ENCODE peak calls at places on chromosomes 5 and 9, in five cellular contexts. X is adrenal gland; Y is smooth muscle cell of the brain vasculature; E is activated naive CD4-positive, alpha-beta T cell treated with anti-CD3 and anti-CD28 coated beads, Interleukin-2, amount 50 U/mL, for 16 hours; J is GM23338. Z is an unnamed sample.

GRCh38 chr5:50667653-50668403 is 1.4 kb downstream of the PARP8 start:
- DNase-seq in X (peak), Y (no peak), E (peak), J (peak), Z (peak)

GRCh38 chr5:125181955-125182354 is 435.5 kb upstream of the ZNF608 start:
- DNase-seq in X (no peak), Y (no peak), E (no peak), J (no peak), Z (no peak)

GRCh38 chr5:142014911-142015584 is 2.2 kb upstream of the GNPDA1 start:
- DNase-seq in X (no peak), Y (no peak), E (peak), J (peak), Z (no peak)

GRCh38 chr5:11384441-11385250 is 519.6 kb downstream of the CTNND2 start:
- DNase-seq in X (no peak), Y (no peak), E (no peak), J (peak), Z (no peak)

GRCh38 chr5:1744393-1745189 is 55.0 kb downstream of the MRPL36 start:
- DNase-seq in X (peak), Y (no peak), E (no peak), J (no peak), Z (no peak)

GRCh38 chr9:136438548-136438908 is 1.1 kb downstream of the INPP5E start:
- DNase-seq in X (no peak), Y (no peak), E (no peak), J (peak), Z (no peak)

GRCh38 chr5:179411161-179411841 is 66.0 kb upstream of the ADAMTS2 start:
- DNase-seq in X (no peak), Y (no peak), E (no peak), J (no peak), Z (no peak)

GRCh38 chr9:124286292-124286931 is 28.7 kb downstream of the NEK6 start:
- DNase-seq in X (no peak), Y (no peak), E (no peak), J (no peak), Z (no peak)

GRCh38 chr9:27426717-27427645 is 97.1 kb upstream of the IFNK start:
- DNase-seq in X (no peak), Y (no peak), E (no peak), J (peak), Z (no peak)

GRCh38 chr5:180618487-180618829 is 27.2 kb upstream of the SCGB3A1 start:
- DNase-seq in X (no peak), Y (no peak), E (no peak), J (no peak), Z (no peak)

GRCh38 chr9:94984891-94985476 is 258.5 kb downstream of the AOPEP start:
- DNase-seq in X (no peak), Y (no peak), E (no peak), J (no peak), Z (no peak)

GRCh38 chr5:172179032-172179989 is 8.7 kb downstream of the STK10 start:
- DNase-seq in X (no peak), Y (peak), E (no peak), J (peak), Z (no peak)

GRCh38 chr5:67474597-67475238 is 278.1 kb upstream of the CD180 start:
- DNase-seq in X (no peak), Y (no peak), E (no peak), J (no peak), Z (no peak)

GRCh38 chr5:52961238-52961637 is 27.9 kb upstream of the ITGA2 start:
- DNase-seq in X (no peak), Y (no peak), E (no peak), J (no peak), Z (no peak)

GRCh38 chr9:128007566-128008138 is 26.9 kb upstream of the EEIG1 start:
- DNase-seq in X (peak), Y (no peak), E (peak), J (no peak), Z (no peak)

GRCh38 chr5:102770803-102771202 is 15.7 kb downstream of the PAM start:
- DNase-seq in X (no peak), Y (no peak), E (no peak), J (no peak), Z (no peak)

GRCh38 chr5:54313311-54314270 is 3.2 kb upstream of the ARL15 start:
- DNase-seq in X (no peak), Y (no peak), E (no peak), J (no peak), Z (no peak)

GRCh38 chr5:37776826-37777225 is 63.0 kb downstream of the GDNF start:
- DNase-seq in X (no peak), Y (no peak), E (no peak), J (no peak), Z (no peak)

GRCh38 chr9:126456802-126457547 is 130.3 kb downstream of the MVB12B start:
- DNase-seq in X (no peak), Y (no peak), E (no peak), J (no peak), Z (peak)

GRCh38 chr9:124110307-124110915 is 98.8 kb downstream of the LHX2 start:
- DNase-seq in X (peak), Y (no peak), E (peak), J (peak), Z (peak)

GRCh38 chr5:71937906-71938698 is 169.2 kb upstream of the MAP1B start:
- DNase-seq in X (no peak), Y (no peak), E (no peak), J (no peak), Z (no peak)

GRCh38 chr9:841371-842209 is at the start of gene DMRT1:
- DNase-seq in X (no peak), Y (no peak), E (no peak), J (peak), Z (no peak)

GRCh38 chr5:84384604-84385575 is at the start of gene EDIL3:
- DNase-seq in X (no peak), Y (no peak), E (no peak), J (peak), Z (peak)

GRCh38 chr5:41794478-41794877 is 75.7 kb downstream of the OXCT1 start:
- DNase-seq in X (no peak), Y (peak), E (no peak), J (no peak), Z (no peak)

GRCh38 chr5:154577449-154577848 is 99.4 kb upstream of the HAND1 start:
- DNase-seq in X (no peak), Y (no peak), E (no peak), J (no peak), Z (no peak)

GRCh38 chr9:15132107-15132506 is 174.9 kb downstream of the TTC39B start:
- DNase-seq in X (no peak), Y (no peak), E (no peak), J (no peak), Z (no peak)